ENCODE peak calls at places on chromosomes 5 and 9, in six cellular contexts. P is NCI-H1092 treated with DMSO at 0.1 percent for 48 hours; V is CD8-positive, alpha-beta T cell; T is GM23248; M is amniotic stem cell; W is PC-9. N is an unnamed sample.

GRCh38 chr5:14322437-14323187 is 179.5 kb downstream of the TRIO start:
- DNase-seq in T (peak; percentile 23), V (no peak), M (no peak), W (no peak), P (peak; percentile 74), N (no peak)

GRCh38 chr5:82107277-82107676 is 135.5 kb downstream of the ATG10 start:
- DNase-seq in V (no peak), M (peak; percentile 15), T (peak; percentile 47), W (no peak), P (no peak), N (no peak)

GRCh38 chr5:94524841-94525697 is 93.3 kb downstream of the KIAA0825 start:
- DNase-seq in M (no peak), T (peak; percentile 56), V (no peak), P (peak; percentile 18), W (no peak), N (no peak)

GRCh38 chr9:131274674-131275331 is 1.5 kb downstream of the FAM78A start:
- DNase-seq in W (no peak), P (no peak), M (no peak), V (no peak), T (no peak), N (peak; percentile 83)

GRCh38 chr5:120231563-120231962 is 232.5 kb upstream of the PRR16 start:
- DNase-seq in V (no peak), T (no peak), P (no peak), M (no peak), W (no peak), N (no peak)

GRCh38 chr5:119397518-119398380 is 41.9 kb downstream of the TNFAIP8 start:
- DNase-seq in M (peak; percentile 40), T (peak; percentile 88), V (no peak), W (no peak), P (no peak), N (no peak)

GRCh38 chr5:59256331-59256730 is 637.2 kb downstream of the PDE4D start:
- DNase-seq in P (no peak), W (no peak), V (no peak), M (no peak), T (no peak), N (no peak)

GRCh38 chr5:132230871-132231270 is 3.2 kb upstream of the P4HA2 start:
- DNase-seq in T (no peak), V (no peak), P (no peak), M (no peak), W (no peak), N (no peak)

GRCh38 chr5:159171274-159171673 is 38.1 kb downstream of the RNF145 start:
- DNase-seq in V (no peak), P (no peak), W (no peak), T (no peak), M (no peak), N (no peak)

GRCh38 chr5:174793684-174794328 is 69.4 kb downstream of the MSX2 start:
- DNase-seq in V (peak; percentile 20), W (peak; percentile 53), T (peak; percentile 83), P (peak; percentile 1), M (peak; percentile 33), N (peak; percentile 44)

GRCh38 chr9:7315746-7316457 is 483.7 kb downstream of the DMAC1 start:
- DNase-seq in P (no peak), M (no peak), T (peak; percentile 84), W (no peak), V (no peak), N (no peak)

GRCh38 chr5:150497274-150497988 is 10.5 kb upstream of the NDST1 start:
- DNase-seq in T (peak; percentile 99), V (no peak), W (peak; percentile 87), P (peak; percentile 0), M (peak; percentile 92), N (no peak)

GRCh38 chr9:129773262-129774048 is 20.6 kb upstream of the PTGES start:
- DNase-seq in P (no peak), M (no peak), V (no peak), T (peak; percentile 68), W (peak; percentile 97), N (peak; percentile 78)

GRCh38 chr9:98538203-98538602 is 170.5 kb downstream of the GABBR2 start:
- DNase-seq in M (no peak), V (no peak), W (no peak), P (peak; percentile 15), T (no peak), N (no peak)

GRCh38 chr5:124843596-124843899 is 97.1 kb upstream of the ZNF608 start:
- DNase-seq in V (no peak), T (no peak), W (no peak), M (no peak), P (no peak), N (no peak)